ENCODE peak calls at places on chromosomes 13 and 19, in seven cellular contexts. C, E, R, W, U, V and D are unnamed samples. For H3K4me1, the result is how much of the 10 kb centered on the place peaks cover.

GRCh38 chr13:95256086-95256485 is 45.2 kb downstream of the ABCC4 start:
- DNase-seq in C (peak), E (no peak), R (peak), W (no peak), U (peak), V (no peak), D (peak)

GRCh38 chr13:37395544-37395943 is 203.0 kb downstream of the POSTN start:
- DNase-seq in C (peak), E (no peak), R (no peak), W (no peak), U (no peak), V (no peak), D (no peak)

GRCh38 chr13:36275190-36276002 is 22.2 kb downstream of the CCDC169 start:
- DNase-seq in C (peak), E (no peak), R (peak), W (peak), U (peak), V (peak), D (no peak)

GRCh38 chr13:29435125-29435911 is 160.2 kb downstream of the SLC7A1 start:
- DNase-seq in C (peak), E (no peak), R (peak), W (no peak), U (no peak), V (peak), D (no peak)

GRCh38 chr13:107534548-107534947 is 680.8 kb downstream of the LIG4 start:
- DNase-seq in C (peak), E (no peak), R (peak), W (no peak), U (no peak), V (no peak), D (no peak)

GRCh38 chr19:48999481-49000325 is 6.0 kb downstream of the RUVBL2 start:
- DNase-seq in C (peak), E (peak), R (peak), W (no peak), U (no peak), V (no peak), D (no peak)

GRCh38 chr19:49224856-49225255 is 67.3 kb downstream of the TRPM4 start:
- DNase-seq in C (peak), E (no peak), R (peak), W (peak), U (peak), V (no peak), D (no peak)

GRCh38 chr13:23570931-23571330 is 719 bp downstream of the TNFRSF19 start:
- DNase-seq in C (peak), E (no peak), R (no peak), W (no peak), U (no peak), V (no peak), D (no peak)

GRCh38 chr19:33194527-33194883 is 375 bp downstream of the LRP3 start:
- DNase-seq in C (peak), E (no peak), R (peak), W (no peak), U (no peak), V (no peak), D (no peak)

GRCh38 chr13:77492982-77493381 is 42.5 kb upstream of the SCEL start:
- DNase-seq in C (peak), E (no peak), R (no peak), W (no peak), U (peak), V (no peak), D (no peak)

GRCh38 chr13:47463726-47464125 is 537.3 kb downstream of the SUCLA2 start:
- DNase-seq in C (peak), E (no peak), R (peak), W (no peak), U (no peak), V (no peak), D (no peak)

GRCh38 chr13:32629313-32629712 is 43.1 kb downstream of the PDS5B start:
- DNase-seq in C (peak), E (no peak), R (peak), W (no peak), U (no peak), V (no peak), D (no peak)

GRCh38 chr13:91368101-91368500 is 20.6 kb downstream of the MIR17HG start:
- DNase-seq in C (no peak), E (no peak), R (no peak), W (no peak), U (no peak), V (no peak), D (no peak)

GRCh38 chr13:97727991-97728390 is 225.5 kb upstream of the IPO5 start:
- DNase-seq in C (no peak), E (no peak), R (no peak), W (no peak), U (no peak), V (no peak), D (no peak)

GRCh38 chr13:38166121-38166520 is 183.5 kb upstream of the UFM1 start:
- DNase-seq in C (peak), E (no peak), R (peak), W (no peak), U (no peak), V (no peak), D (no peak)

GRCh38 chr19:18023596-18024212 is 15.7 kb downstream of the ARRDC2 start:
- DNase-seq in C (no peak), E (peak), R (peak), W (peak), U (no peak), V (peak), D (no peak)
- H3K4me3 ChIP-seq in C (no peak), E (peak), R (no peak), W (no peak), U (no peak), V (no peak), D (no peak)

GRCh38 chr13:50079278-50080157 is 64.3 kb downstream of the KCNRG start:
- DNase-seq in C (no peak), E (no peak), R (no peak), W (no peak), U (no peak), V (no peak), D (no peak)

GRCh38 chr13:50081106-50081898 is 66.1 kb downstream of the KCNRG start:
- DNase-seq in C (no peak), E (peak), R (peak), W (peak), U (no peak), V (peak), D (no peak)

GRCh38 chr13:50080158-50080855 is 65.1 kb downstream of the KCNRG start:
- DNase-seq in C (peak), E (peak), R (peak), W (peak), U (no peak), V (no peak), D (no peak)

GRCh38 chr13:50081899-50082425 is 66.7 kb downstream of the KCNRG start:
- DNase-seq in C (peak), E (peak), R (peak), W (peak), U (peak), V (peak), D (peak)

DNA sequence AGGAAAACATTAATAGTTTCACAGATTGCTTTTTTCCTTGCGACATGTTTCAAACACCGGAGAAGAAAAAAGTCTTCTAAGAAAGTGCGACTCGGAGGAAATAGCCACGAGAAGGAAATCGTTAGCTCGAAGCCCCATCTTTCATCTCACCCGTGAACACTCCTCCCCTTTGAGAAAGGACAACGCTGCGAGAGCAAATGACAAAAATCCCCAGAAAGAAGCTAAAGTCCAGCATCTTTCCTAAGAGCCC is 65.5 kb downstream of the KCNRG start:
- DNase-seq in C (no peak), E (no peak), R (no peak), W (no peak), U (no peak), V (no peak), D (no peak)
- H3K4me1 ChIP-seq in C (under half), E (under half), R (under half), W (under half), U (half or more), V (under half), D (under half)

DNA sequence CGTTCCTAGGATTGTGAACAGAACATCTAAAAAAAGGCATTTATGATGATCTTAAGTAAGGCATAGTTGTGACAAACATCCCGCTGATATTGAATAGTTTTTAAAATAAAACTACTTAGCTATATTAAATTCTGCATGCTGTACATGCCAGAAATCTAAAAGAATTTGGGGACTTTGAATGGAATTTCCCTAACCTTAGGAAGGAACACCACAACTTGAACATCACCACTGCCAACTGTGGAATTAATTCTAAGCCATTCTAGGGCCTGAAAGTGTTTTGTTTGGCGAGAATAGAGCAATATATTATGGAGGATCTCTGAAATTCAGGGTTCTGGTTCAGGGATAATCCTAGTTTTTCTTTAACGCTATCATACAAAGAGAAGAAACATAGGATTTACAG is 17.8 kb upstream of the LATS2 start:
- DNase-seq in C (peak), E (no peak), R (no peak), W (no peak), U (no peak), V (no peak), D (no peak)
- H3K4me3 ChIP-seq in C (no peak), E (no peak), R (no peak), W (no peak), U (no peak), V (no peak), D (no peak)

GRCh38 chr13:21595546-21595822 is 8.5 kb downstream of the MICU2 start:
- DNase-seq in C (no peak), E (no peak), R (no peak), W (no peak), U (no peak), V (no peak), D (no peak)
- H3K4me1 ChIP-seq in C (under half), E (under half), R (under half), W (under half), U (under half), V (under half), D (under half)

DNA sequence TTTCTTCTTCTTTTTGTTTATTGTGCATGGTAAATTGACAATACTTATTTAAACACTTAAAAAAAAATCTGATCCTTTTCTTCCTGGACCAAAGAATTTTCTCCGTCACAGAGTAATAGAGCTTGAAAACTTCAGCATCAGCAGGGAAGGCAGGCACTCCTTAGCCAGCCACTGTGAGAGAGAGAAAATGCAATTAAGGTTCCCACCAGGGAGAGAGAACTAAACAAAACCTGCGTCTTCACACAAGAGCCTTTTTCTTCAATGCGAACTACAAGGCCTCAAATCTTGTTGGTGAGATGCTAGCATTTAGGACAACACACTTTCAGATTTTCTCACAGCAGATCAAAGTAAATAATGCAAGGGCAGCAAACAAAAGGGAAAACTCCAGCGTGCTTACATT is 80.2 kb downstream of the DACH1 start:
- DNase-seq in C (no peak), E (no peak), R (no peak), W (no peak), U (no peak), V (no peak), D (no peak)
- H3K4me3 ChIP-seq in C (no peak), E (no peak), R (no peak), W (no peak), U (no peak), V (no peak), D (no peak)

GRCh38 chr19:16587031-16588023 is 15.1 kb upstream of the SLC35E1 start:
- DNase-seq in C (peak), E (peak), R (peak), W (no peak), U (no peak), V (no peak), D (peak)
- H3K4me1 ChIP-seq in C (under half), E (half or more), R (half or more), W (under half), U (under half), V (under half), D (half or more)

GRCh38 chr19:14115761-14116160 is 1.8 kb downstream of the PRKACA start:
- DNase-seq in C (no peak), E (no peak), R (no peak), W (no peak), U (no peak), V (no peak), D (no peak)
- H3K4me3 ChIP-seq in C (peak), E (peak), R (peak), W (no peak), U (no peak), V (no peak), D (no peak)

GRCh38 chr13:20331419-20331818 is 99.3 kb upstream of the GJB6 start:
- DNase-seq in C (no peak), E (no peak), R (no peak), W (no peak), U (no peak), V (no peak), D (no peak)
- H3K4me1 ChIP-seq in C (under half), E (under half), R (under half), W (under half), U (under half), V (under half), D (under half)